ENCODE peak calls at places on chromosome 19, in four cellular contexts. F is IMR-90, A is uterus, S is breast epithelium. U is an unnamed sample.

GRCh38 chr19:7850429-7850819 is 20.4 kb downstream of the EVI5L start:
- DNase-seq in F (peak), A (no peak), S (no peak), U (no peak)

GRCh38 chr19:1749373-1750342 is 3.6 kb upstream of the ONECUT3 start:
- DNase-seq in S (no peak), A (no peak), F (no peak), U (no peak)

GRCh38 chr19:37977992-37978391 is 71.0 kb downstream of the SIPA1L3 start:
- DNase-seq in F (peak), A (no peak), S (peak), U (no peak)

GRCh38 chr19:32020538-32020937 is 324.9 kb upstream of the ZNF507 start:
- DNase-seq in F (no peak), S (no peak), A (no peak), U (no peak)

GRCh38 chr19:11031421-11032070 is 57.7 kb upstream of the LDLR start:
- DNase-seq in A (no peak), F (no peak), S (no peak), U (no peak)

GRCh38 chr19:9883231-9883758 is 48.2 kb downstream of the PIN1 start:
- DNase-seq in A (no peak), F (no peak), S (no peak), U (no peak)

GRCh38 chr19:18113827-18114226 is 16.2 kb downstream of the MAST3 start:
- DNase-seq in S (no peak), A (no peak), F (no peak), U (no peak)

GRCh38 chr19:44747739-44748425 is 626 bp upstream of the BCL3 start:
- DNase-seq in A (peak), F (peak), S (peak), U (peak)

GRCh38 chr19:8973501-8974091 is 36.6 kb downstream of the MUC16 start:
- DNase-seq in S (no peak), F (no peak), A (no peak), U (no peak)

GRCh38 chr19:46785980-46786235 is 2.5 kb downstream of the SLC1A5 start:
- DNase-seq in A (no peak), F (no peak), S (no peak), U (no peak)

GRCh38 chr19:30733826-30734550 is 361.8 kb downstream of the ZNF536 start:
- DNase-seq in F (no peak), A (peak), S (no peak), U (peak)

GRCh38 chr19:58304255-58304654 is 922 bp upstream of the ERVK3-1 start:
- DNase-seq in A (no peak), F (no peak), S (no peak), U (no peak)

GRCh38 chr19:797528-798414 is 519 bp downstream of the PTBP1 start:
- DNase-seq in A (peak), F (peak), S (peak), U (peak)

GRCh38 chr19:7326105-7326877 is 22.4 kb upstream of the ARHGEF18 start:
- DNase-seq in F (no peak), A (no peak), S (no peak), U (no peak)

GRCh38 chr19:32362318-32362691 is 16.9 kb downstream of the ZNF507 start:
- DNase-seq in S (no peak), F (no peak), A (no peak), U (no peak)

GRCh38 chr19:40262422-40262821 is 22.7 kb downstream of the AKT2 start:
- DNase-seq in S (no peak), F (no peak), A (no peak), U (no peak)

GRCh38 chr19:29489182-29489951 is 36.4 kb upstream of the VSTM2B start:
- DNase-seq in F (no peak), S (no peak), A (no peak), U (no peak)

GRCh38 chr19:56765107-56765506 is 75.4 kb downstream of the PEG3 start:
- DNase-seq in S (peak), F (no peak), A (peak), U (peak)

GRCh38 chr19:17450264-17451075 is 2.0 kb upstream of the TMEM221 start:
- DNase-seq in A (no peak), F (no peak), S (no peak), U (no peak)

GRCh38 chr19:32201661-32202060 is 143.7 kb upstream of the ZNF507 start:
- DNase-seq in S (no peak), F (no peak), A (no peak), U (no peak)

GRCh38 chr19:7078007-7078406 is 8.5 kb downstream of the ZNF557 start:
- DNase-seq in F (no peak), S (no peak), A (no peak), U (no peak)

GRCh38 chr19:15913830-15914229 is 16.0 kb upstream of the CYP4F2 start:
- DNase-seq in A (no peak), F (no peak), S (no peak), U (no peak)

GRCh38 chr19:53455828-53456227 is 11.7 kb upstream of the ZNF813 start:
- DNase-seq in A (no peak), S (no peak), F (no peak), U (no peak)

GRCh38 chr19:16073988-16074387 is 2.3 kb upstream of the TPM4 start:
- DNase-seq in A (no peak), F (no peak), S (peak), U (no peak)

GRCh38 chr19:15248648-15249559 is 16.7 kb upstream of the EPHX3 start:
- DNase-seq in S (peak), A (peak), F (peak), U (peak)

GRCh38 chr19:30155529-30156200 is 213.6 kb downstream of the URI1 start:
- DNase-seq in F (no peak), S (no peak), A (no peak), U (no peak)

GRCh38 chr19:15101479-15102082 is 5.6 kb upstream of the SYDE1 start:
- DNase-seq in F (peak), S (no peak), A (no peak), U (no peak)

GRCh38 chr19:461664-462551 is 1.1 kb upstream of the SHC2 start:
- DNase-seq in A (peak), F (no peak), S (peak), U (peak)

DNA sequence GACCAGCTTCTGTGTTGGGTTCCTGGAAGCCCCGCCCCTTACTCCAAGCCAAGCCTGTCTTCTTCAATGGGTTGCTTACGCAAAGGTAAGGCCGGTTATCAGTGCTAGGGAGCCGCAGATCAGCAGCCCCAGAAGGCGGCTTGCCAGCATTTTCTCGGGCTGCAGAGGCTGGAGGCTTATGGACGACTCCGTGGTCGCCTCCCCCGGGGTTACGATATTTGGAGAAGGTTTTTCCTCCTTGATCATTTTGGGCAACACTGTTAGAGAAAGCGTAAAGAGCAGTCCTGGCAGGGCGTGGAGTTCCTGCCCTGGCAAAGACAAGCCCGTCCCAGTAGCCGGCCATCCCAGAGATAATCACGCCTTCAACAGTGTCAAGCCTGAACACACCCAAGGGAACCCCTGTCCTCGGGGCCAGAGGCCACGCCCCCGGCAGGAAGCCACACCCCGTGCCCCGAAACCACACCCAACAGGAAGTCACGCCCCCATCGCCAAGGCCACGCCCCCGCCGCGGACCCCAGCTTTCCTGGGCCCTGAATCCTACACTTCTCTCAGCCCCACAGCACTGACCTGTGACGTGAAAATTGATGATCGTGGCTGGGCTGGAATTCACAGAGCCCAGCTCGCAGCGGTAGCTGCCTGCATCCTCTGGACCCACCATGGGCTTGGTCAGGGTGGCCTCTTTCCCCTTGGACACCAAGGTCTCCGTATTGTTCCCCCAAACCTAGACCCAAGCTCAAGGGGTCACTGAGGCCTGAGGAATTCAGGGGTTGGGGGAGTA is 1.0 kb upstream of the RASIP1 start:
- DNase-seq in S (no peak), A (no peak), F (no peak), U (peak)
- TF ChIP-seq POLR2A in S (no peak), A (peak), F (no peak), U (no peak)

GRCh38 chr19:20051841-20052768 is 12.8 kb upstream of the ZNF682 start:
- DNase-seq in F (peak), A (peak), S (peak), U (peak)
- H3K4me3 ChIP-seq in F (peak), A (peak), S (peak), U (peak)

GRCh38 chr19:55210120-55210493 is 806 bp upstream of the PTPRH start:
- DNase-seq in F (peak), S (no peak), A (no peak), U (no peak)

GRCh38 chr19:55208880-55209429 is 346 bp downstream of the PTPRH start:
- DNase-seq in A (no peak), S (no peak), F (no peak), U (no peak)

GRCh38 chr19:55209430-55210119 is at the start of gene PTPRH:
- DNase-seq in F (no peak), A (no peak), S (no peak), U (no peak)

GRCh38 chr19:55212447-55212846 is 3.1 kb upstream of the PTPRH start:
- DNase-seq in A (no peak), F (no peak), S (no peak), U (no peak)

GRCh38 chr19:55206664-55207500 is 2.4 kb downstream of the PTPRH start:
- DNase-seq in S (peak), A (peak), F (peak), U (peak)
- TF ChIP-seq POLR2A in S (no peak), A (no peak), F (peak), U (no peak)

GRCh38 chr19:50476224-50476942 is at the start of the genes EMC10 and GARIN5A:
- DNase-seq in S (peak), F (peak), A (peak), U (peak)
- H3K4me3 ChIP-seq in S (peak), F (peak), A (peak), U (peak)

GRCh38 chr19:4343845-4344713 is 717 bp downstream of the MPND start:
- DNase-seq in S (no peak), A (no peak), F (no peak), U (peak)

GRCh38 chr19:4342421-4343055 is 824 bp upstream of the MPND start:
- DNase-seq in A (peak), S (peak), F (peak), U (peak)

GRCh38 chr19:4345656-4346383 is 2.5 kb downstream of the MPND start:
- DNase-seq in A (no peak), F (no peak), S (no peak), U (no peak)

GRCh38 chr19:4347521-4347920 is 4.2 kb downstream of the MPND start:
- DNase-seq in S (no peak), A (no peak), F (no peak), U (no peak)

DNA sequence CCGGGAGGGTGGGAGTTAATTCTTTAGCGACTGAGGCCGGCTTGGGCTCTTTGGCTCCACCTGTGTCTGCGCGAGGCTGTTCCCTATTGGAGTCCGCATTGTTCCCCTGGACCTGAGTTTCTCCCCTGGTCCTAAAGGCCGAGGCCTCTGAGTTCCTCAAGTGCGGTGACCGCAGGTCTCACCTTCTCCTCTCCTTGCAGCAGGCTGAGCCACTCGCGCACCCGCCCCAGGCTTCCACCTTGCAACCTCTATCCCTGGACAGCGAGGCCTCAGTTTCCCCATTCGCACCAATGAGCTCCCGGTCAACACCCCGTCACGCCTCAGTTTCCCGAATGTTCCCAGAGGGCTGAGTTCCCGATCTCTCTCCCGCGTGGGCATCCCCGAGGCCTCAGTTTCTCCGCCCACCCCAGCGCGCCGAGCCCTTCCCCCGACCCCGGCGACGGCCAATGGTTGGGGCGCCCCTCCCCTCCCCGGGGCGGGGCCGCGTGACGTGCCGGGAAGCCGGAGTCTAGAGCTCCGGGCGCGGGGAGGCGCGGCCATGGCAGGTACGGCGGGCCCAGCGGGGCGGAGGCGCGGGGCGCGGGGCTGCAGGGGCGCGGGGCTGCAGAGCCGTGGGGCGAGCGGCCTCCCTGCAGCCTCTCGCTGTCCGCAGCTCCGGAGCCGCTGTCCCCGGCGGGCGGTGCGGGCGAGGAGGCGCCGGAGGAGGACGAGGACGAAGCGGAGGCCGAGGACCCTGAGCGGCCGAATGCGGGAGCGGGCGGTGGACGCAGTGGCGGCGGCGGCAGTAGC is at the start of gene MPND:
- DNase-seq in A (peak), F (peak), S (peak), U (peak)
- TF ChIP-seq POLR2A in A (peak), F (no peak), S (no peak), U (no peak)

U was measured in ovary.